ENCODE peak calls at places on chromosome 7, in ten cellular contexts. A is cardiac fibroblast, V is lung, M is astrocyte of the spinal cord, R is mucosa of descending colon, G is fibroblast of pulmonary artery, U is tibial nerve, O is RWPE1, N is activated B cell treated with CpG ODN at 0.5 μM for 24 hours, X is SK-N-SH. C is an unnamed sample.
A peak's percentile ranks its signal among the peaks of the same experiment; 100 is the strongest.

GRCh38 chr7:44534501-44534900 is 6.6 kb downstream of the NPC1L1 start:
- DNase-seq in A (peak; percentile 36), V (no peak), M (peak; percentile 6), R (no peak), G (peak; percentile 34), U (no peak), O (peak; percentile 51), N (peak; percentile 22), X (peak; percentile 89), C (no peak)

GRCh38 chr7:75699993-75700392 is 38.7 kb downstream of the HIP1 start:
- DNase-seq in A (no peak), V (no peak), M (no peak), R (no peak), G (no peak), U (no peak), O (no peak), N (no peak), X (no peak), C (no peak)

GRCh38 chr7:108345710-108346336 is 110.4 kb downstream of the NRCAM start:
- DNase-seq in A (no peak), V (no peak), M (no peak), R (no peak), G (no peak), U (no peak), O (no peak), N (no peak), X (no peak), C (no peak)

GRCh38 chr7:109545686-109546085 is 976.0 kb downstream of the DNAJB9 start:
- DNase-seq in A (no peak), V (no peak), M (no peak), R (no peak), G (no peak), U (no peak), O (no peak), N (no peak), X (no peak), C (no peak)

GRCh38 chr7:39735903-39736302 is 112.5 kb downstream of the RALA start:
- DNase-seq in A (peak; percentile 17), V (no peak), M (peak; percentile 42), R (no peak), G (no peak), U (no peak), O (no peak), N (no peak), X (peak; percentile 55), C (no peak)

GRCh38 chr7:2309889-2310331 is 4.3 kb downstream of the SNX8 start:
- DNase-seq in A (peak; percentile 85), V (no peak), M (peak; percentile 85), R (no peak), G (peak; percentile 90), U (no peak), O (peak; percentile 89), N (no peak), X (no peak), C (peak; percentile 84)

GRCh38 chr7:134451656-134452055 is 7.2 kb downstream of the AKR1B1 start:
- DNase-seq in A (no peak), V (no peak), M (no peak), R (no peak), G (no peak), U (no peak), O (no peak), N (no peak), X (no peak), C (no peak)

GRCh38 chr7:47150497-47151260 is 431.2 kb downstream of the TNS3 start:
- DNase-seq in A (no peak), V (no peak), M (no peak), R (no peak), G (no peak), U (no peak), O (no peak), N (no peak), X (no peak), C (no peak)

GRCh38 chr7:467393-467828 is 52.2 kb downstream of the PDGFA start:
- DNase-seq in A (no peak), V (no peak), M (no peak), R (no peak), G (no peak), U (no peak), O (no peak), N (no peak), X (no peak), C (peak; percentile 53)

GRCh38 chr7:128020161-128020560 is 11.1 kb downstream of the LRRC4 start:
- DNase-seq in A (no peak), V (no peak), M (no peak), R (no peak), G (no peak), U (no peak), O (no peak), N (no peak), X (peak; percentile 32), C (no peak)

GRCh38 chr7:150489812-150490211 is 24.9 kb upstream of the GIMAP7 start:
- DNase-seq in A (no peak), V (no peak), M (no peak), R (no peak), G (no peak), U (no peak), O (no peak), N (no peak), X (no peak), C (no peak)

GRCh38 chr7:116441534-116441933 is 58.0 kb upstream of the CAV2 start:
- DNase-seq in A (peak; percentile 72), V (no peak), M (no peak), R (no peak), G (peak; percentile 48), U (no peak), O (no peak), N (no peak), X (no peak), C (no peak)

GRCh38 chr7:68868975-68869374 is 729.3 kb upstream of the AUTS2 start:
- DNase-seq in A (no peak), V (no peak), M (no peak), R (no peak), G (no peak), U (no peak), O (no peak), N (no peak), X (no peak), C (no peak)

GRCh38 chr7:50953820-50954219 is 171.1 kb upstream of the GRB10 start:
- DNase-seq in A (peak; percentile 46), V (no peak), M (peak; percentile 67), R (no peak), G (peak; percentile 68), U (no peak), O (peak; percentile 21), N (no peak), X (no peak), C (no peak)

GRCh38 chr7:35505031-35505430 is 189.9 kb downstream of the HERPUD2 start:
- DNase-seq in A (no peak), V (no peak), M (no peak), R (no peak), G (no peak), U (no peak), O (no peak), N (no peak), X (no peak), C (no peak)

DNA sequence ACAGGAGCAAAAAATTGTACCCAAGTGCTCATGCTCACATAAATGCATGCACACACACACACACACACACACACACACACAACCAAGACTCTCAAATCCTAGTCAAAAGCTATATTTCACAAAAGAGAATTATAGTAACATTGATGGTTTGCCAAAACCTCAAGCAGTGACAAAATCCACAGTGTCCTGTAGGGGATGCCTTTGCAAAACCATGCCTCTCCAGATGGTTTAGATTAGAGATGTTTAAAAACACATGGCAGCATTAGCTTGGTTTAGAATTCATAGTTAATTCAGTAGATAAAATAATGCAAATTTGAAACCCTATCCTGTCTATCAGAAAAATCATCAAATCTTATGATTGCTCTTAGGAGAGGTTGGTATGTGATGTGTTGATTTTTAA is 232.2 kb downstream of the DYNC1I1 start:
- DNase-seq in A (no peak), V (no peak), M (peak; percentile 6), R (no peak), G (no peak), U (no peak), O (no peak), N (no peak), X (peak; percentile 65), C (no peak)
- TF ChIP-seq CTCF in A (peak; percentile 14), V (no peak), M (peak; percentile 7), R (no peak), G (no peak), U (no peak), O (no peak), N (no peak), X (peak; percentile 43), C (peak; percentile 55)

GRCh38 chr7:36889182-36889581 is 164.9 kb upstream of the AOAH start:
- DNase-seq in A (no peak), V (no peak), M (no peak), R (no peak), G (no peak), U (no peak), O (no peak), N (no peak), X (no peak), C (no peak)
- TF ChIP-seq CTCF in A (no peak), V (no peak), M (no peak), R (no peak), G (no peak), U (no peak), O (no peak), N (no peak), X (no peak), C (no peak)

GRCh38 chr7:16511314-16511713 is 15.3 kb upstream of the LRRC72 start:
- DNase-seq in A (no peak), V (no peak), M (no peak), R (no peak), G (no peak), U (no peak), O (no peak), N (no peak), X (no peak), C (no peak)

GRCh38 chr7:16514729-16515128 is 11.9 kb upstream of the LRRC72 start:
- DNase-seq in A (no peak), V (no peak), M (no peak), R (no peak), G (no peak), U (no peak), O (no peak), N (no peak), X (no peak), C (no peak)

GRCh38 chr7:16515785-16516685 is 10.6 kb upstream of the LRRC72 start:
- DNase-seq in A (no peak), V (no peak), M (no peak), R (no peak), G (no peak), U (no peak), O (no peak), N (no peak), X (no peak), C (no peak)

GRCh38 chr7:16512097-16512496 is 14.5 kb upstream of the LRRC72 start:
- DNase-seq in A (no peak), V (no peak), M (no peak), R (no peak), G (no peak), U (no peak), O (no peak), N (no peak), X (no peak), C (no peak)

GRCh38 chr7:16514271-16514670 is 12.4 kb upstream of the LRRC72 start:
- DNase-seq in A (no peak), V (no peak), M (no peak), R (no peak), G (no peak), U (no peak), O (no peak), N (no peak), X (no peak), C (no peak)
- TF ChIP-seq CTCF in A (no peak), V (no peak), M (no peak), R (no peak), G (no peak), U (no peak), O (no peak), N (no peak), X (no peak), C (no peak)

GRCh38 chr7:102890292-102890970 is 22.4 kb upstream of the LRRC17 start:
- DNase-seq in A (peak; percentile 68), V (no peak), M (peak; percentile 97), R (no peak), G (peak; percentile 66), U (no peak), O (no peak), N (no peak), X (no peak), C (no peak)
- TF ChIP-seq CTCF in A (no peak), V (no peak), M (no peak), R (no peak), G (no peak), U (no peak), O (no peak), N (no peak), X (no peak), C (no peak)